ENCODE peak calls at places on chromosomes 5 and 9, in six cellular contexts. E is H1, H is GM12878, C is HepG2, G is K562, K is GM12891. N is an unnamed sample.

GRCh38 chr5:80508844-80509243 is 20.9 kb downstream of the FAM151B start:
- DNase-seq in E (no peak), C (no peak), G (no peak), H (no peak), K (no peak), N (no peak)

GRCh38 chr9:135702002-135702721 is at the start of gene KCNT1:
- DNase-seq in E (no peak), H (no peak), K (peak), C (no peak), G (peak), N (peak)

GRCh38 chr9:696332-697090 is 145.0 kb upstream of the DMRT1 start:
- DNase-seq in K (no peak), H (no peak), G (no peak), C (peak), E (no peak), N (no peak)

GRCh38 chr5:147688965-147689364 is 93.6 kb downstream of the JAKMIP2 start:
- DNase-seq in K (no peak), C (no peak), E (no peak), H (no peak), G (no peak), N (no peak)

GRCh38 chr5:140882591-140882899 is 621 bp downstream of the PCDHA13 start:
- DNase-seq in K (no peak), H (no peak), C (no peak), E (no peak), G (no peak), N (no peak)

GRCh38 chr5:90590-91547 is 1.1 kb upstream of the PLEKHG4B start:
- DNase-seq in E (no peak), G (no peak), H (no peak), C (no peak), K (no peak), N (no peak)

GRCh38 chr5:96509313-96509712 is 76.3 kb upstream of the PCSK1 start:
- DNase-seq in H (no peak), E (no peak), G (no peak), C (no peak), K (no peak), N (no peak)

GRCh38 chr9:136089697-136090045 is 5.4 kb downstream of the NACC2 start:
- DNase-seq in H (no peak), K (no peak), C (no peak), E (no peak), G (no peak), N (no peak)

GRCh38 chr5:164233796-164234195 is 728.4 kb downstream of the MAT2B start:
- DNase-seq in K (no peak), G (no peak), E (no peak), H (no peak), C (no peak), N (no peak)

GRCh38 chr5:43981556-43981955 is 378.6 kb downstream of the NNT start:
- DNase-seq in E (no peak), C (no peak), H (no peak), K (no peak), G (no peak), N (no peak)

GRCh38 chr9:95023217-95024003 is 294.1 kb downstream of the FANCC start:
- DNase-seq in H (no peak), G (no peak), K (no peak), C (peak), E (no peak), N (no peak)

GRCh38 chr5:160342413-160342941 is 27.9 kb downstream of the C1QTNF2 start:
- DNase-seq in C (no peak), G (no peak), K (no peak), E (no peak), H (no peak), N (no peak)

GRCh38 chr5:75335952-75336624 is 932 bp upstream of the HMGCR start:
- DNase-seq in G (peak), H (peak), K (peak), C (peak), E (no peak), N (no peak)

GRCh38 chr5:63570752-63571151 is 391.5 kb downstream of the HTR1A start:
- DNase-seq in E (no peak), K (no peak), G (no peak), H (no peak), C (no peak), N (no peak)

GRCh38 chr9:94016744-94017143 is 61.6 kb upstream of the BARX1 start:
- DNase-seq in K (no peak), G (no peak), C (no peak), H (no peak), E (no peak), N (no peak)

GRCh38 chr9:91814681-91815212 is 135.3 kb downstream of the ROR2 start:
- DNase-seq in E (no peak), K (no peak), G (no peak), H (no peak), C (no peak), N (no peak)

GRCh38 chr9:15485836-15486678 is 24.7 kb downstream of the PSIP1 start:
- DNase-seq in C (peak), E (no peak), G (no peak), K (no peak), H (no peak), N (no peak)

GRCh38 chr9:124377985-124378384 is 37.3 kb downstream of the PSMB7 start:
- DNase-seq in G (no peak), E (no peak), H (no peak), C (no peak), K (no peak), N (no peak)

GRCh38 chr9:121607434-121608248 is 43.8 kb upstream of the DAB2IP start:
- DNase-seq in E (no peak), G (no peak), C (peak), H (no peak), K (no peak), N (no peak)

GRCh38 chr5:107381189-107381856 is 289.4 kb downstream of the EFNA5 start:
- DNase-seq in K (no peak), H (no peak), G (no peak), E (no peak), C (peak), N (no peak)

GRCh38 chr5:9613360-9613759 is 16.8 kb downstream of the TAS2R1 start:
- DNase-seq in G (no peak), E (no peak), C (no peak), H (no peak), K (no peak), N (no peak)

GRCh38 chr9:120792898-120793765 is at the start of gene FBXW2:
- DNase-seq in H (peak), E (peak), G (peak), C (peak), K (peak), N (peak)

GRCh38 chr9:125696106-125696647 is 10.8 kb downstream of the MAPKAP1 start:
- DNase-seq in C (no peak), G (no peak), E (no peak), H (no peak), K (no peak), N (no peak)

GRCh38 chr5:95178046-95178651 is 106.7 kb downstream of the MCTP1 start:
- DNase-seq in G (no peak), C (peak), H (peak), E (peak), K (no peak), N (no peak)

GRCh38 chr9:91571036-91571435 is 147.4 kb upstream of the NFIL3 start:
- DNase-seq in E (no peak), G (no peak), C (no peak), H (no peak), K (no peak), N (no peak)

GRCh38 chr5:84758008-84758407 is 373.3 kb upstream of the EDIL3 start:
- DNase-seq in K (no peak), G (no peak), H (no peak), C (no peak), E (no peak), N (no peak)

GRCh38 chr5:108639356-108639755 is 108.3 kb upstream of the FER start:
- DNase-seq in C (no peak), K (no peak), H (no peak), G (no peak), E (no peak), N (no peak)

GRCh38 chr5:171857537-171857936 is 71.9 kb downstream of the SMIM23 start:
- DNase-seq in K (no peak), C (no peak), G (no peak), E (no peak), H (no peak), N (no peak)

GRCh38 chr5:148660346-148660660 is 6.0 kb upstream of the HTR4 start:
- DNase-seq in G (no peak), E (no peak), H (no peak), C (no peak), K (no peak), N (no peak)

GRCh38 chr5:10562202-10563131 is 1.4 kb upstream of the ANKRD33B start:
- DNase-seq in H (peak), G (no peak), K (peak), E (no peak), C (no peak), N (peak)

GRCh38 chr9:22623236-22623635 is 176.6 kb downstream of the DMRTA1 start:
- DNase-seq in K (no peak), C (no peak), E (no peak), G (no peak), H (no peak), N (no peak)

GRCh38 chr5:139470821-139471300 is at the start of gene SMIM33:
- DNase-seq in K (no peak), G (peak), C (no peak), H (no peak), E (no peak), N (no peak)

GRCh38 chr5:74442466-74442865 is 198.1 kb downstream of the ENC1 start:
- DNase-seq in G (no peak), E (no peak), H (no peak), K (no peak), C (no peak), N (no peak)

GRCh38 chr9:97319380-97319779 is 11.9 kb downstream of the CCDC180 start:
- DNase-seq in H (no peak), G (no peak), K (no peak), E (no peak), C (no peak), N (no peak)

GRCh38 chr5:72499730-72500129 is 7.5 kb downstream of the ZNF366 start:
- DNase-seq in G (no peak), K (no peak), H (no peak), C (no peak), E (no peak), N (no peak)

GRCh38 chr5:72497823-72498222 is 9.4 kb downstream of the ZNF366 start:
- DNase-seq in K (no peak), G (no peak), C (no peak), H (no peak), E (no peak), N (no peak)

GRCh38 chr5:72501475-72501874 is 5.7 kb downstream of the ZNF366 start:
- DNase-seq in K (no peak), C (no peak), E (no peak), G (no peak), H (no peak), N (no peak)

GRCh38 chr5:72499090-72499489 is 8.1 kb downstream of the ZNF366 start:
- DNase-seq in H (no peak), K (no peak), G (no peak), E (no peak), C (no peak), N (no peak)

DNA sequence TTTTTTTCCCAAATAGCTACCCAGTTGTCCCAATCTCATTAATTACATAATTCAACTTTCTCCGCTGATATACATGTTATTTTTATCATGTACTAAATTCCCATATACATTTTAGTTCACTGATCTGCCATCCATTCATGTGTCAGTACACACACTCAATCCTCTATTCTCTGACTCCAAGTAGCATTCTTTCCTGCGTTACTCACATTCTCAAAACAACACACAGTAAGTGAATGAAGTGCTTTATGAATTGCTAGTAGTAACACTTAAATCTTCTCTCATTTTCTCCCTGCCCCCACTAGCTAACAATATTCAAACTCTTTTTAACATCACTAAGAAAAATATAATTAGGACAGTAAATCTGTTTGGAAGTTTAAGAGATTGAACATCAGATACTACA is 8.9 kb downstream of the ZNF366 start:
- DNase-seq in C (no peak), K (no peak), H (no peak), G (no peak), E (no peak), N (no peak)
- TF ChIP-seq TAF1 in C (no peak), K (no peak), H (no peak), G (no peak), E (no peak), N (no peak)

GRCh38 chr9:113993838-113994540 is 84.1 kb downstream of the AMBP start:
- DNase-seq in H (no peak), G (no peak), E (no peak), K (no peak), C (no peak), N (no peak)
- TF ChIP-seq POLR2AphosphoS5 in H (no peak), G (no peak), E (no peak), K (no peak), C (no peak), N (no peak)

DNA sequence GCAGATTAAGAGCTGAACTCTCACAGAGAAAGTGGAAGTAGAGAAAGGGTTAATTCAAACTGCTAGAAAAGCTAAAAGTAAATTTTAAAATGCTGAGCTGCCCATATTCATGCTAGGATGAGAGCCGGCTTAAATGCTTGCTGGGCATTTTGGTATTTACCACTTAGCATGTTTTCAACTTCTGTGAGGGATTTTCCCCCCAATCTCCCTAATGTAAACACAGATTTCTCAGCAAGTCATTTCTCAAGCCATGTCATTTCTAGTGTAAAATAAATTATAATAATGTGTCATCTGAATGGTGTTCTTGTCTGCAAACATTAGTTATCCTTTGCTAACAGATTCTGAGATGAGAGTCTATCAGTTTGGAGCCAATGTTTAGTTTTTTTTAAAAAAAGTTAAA is 22.3 kb downstream of the RPS23 start:
- DNase-seq in C (no peak), E (no peak), K (no peak), H (no peak), G (no peak), N (no peak)
- TF ChIP-seq POLR2A in C (no peak), E (no peak), K (no peak), H (no peak), G (no peak), N (no peak)

GRCh38 chr5:176691524-176691923 is 44.2 kb downstream of the TSPAN17 start:
- DNase-seq in E (no peak), H (no peak), G (no peak), C (no peak), K (no peak), N (no peak)

GRCh38 chr5:176687247-176687646 is 40.0 kb downstream of the TSPAN17 start:
- DNase-seq in G (no peak), K (no peak), H (no peak), E (no peak), C (no peak), N (no peak)

GRCh38 chr5:176690911-176691310 is 43.6 kb downstream of the TSPAN17 start:
- DNase-seq in G (no peak), H (no peak), C (no peak), K (no peak), E (no peak), N (no peak)

GRCh38 chr5:176685010-176685409 is 37.7 kb downstream of the TSPAN17 start:
- DNase-seq in G (no peak), C (no peak), K (no peak), H (no peak), E (no peak), N (no peak)

DNA sequence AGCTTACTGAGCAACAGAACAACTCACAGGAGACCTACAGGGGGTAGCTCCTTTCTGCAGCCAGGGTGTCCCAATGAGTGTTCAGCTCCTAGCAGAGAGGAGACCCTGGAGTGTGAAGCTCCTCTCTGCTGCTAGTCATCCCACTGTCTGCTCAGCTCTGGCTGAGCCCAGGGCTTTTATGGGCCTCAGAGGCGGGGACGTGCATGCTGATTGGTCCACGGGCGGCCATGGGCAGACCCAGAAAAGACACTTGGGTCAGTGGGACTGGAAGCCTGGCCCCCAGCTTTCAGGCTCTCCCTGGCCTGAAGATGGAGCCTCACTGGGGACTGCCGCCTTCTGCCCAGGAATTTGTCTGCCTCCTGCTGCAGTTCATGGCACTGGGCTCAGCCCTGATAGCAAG is 40.6 kb downstream of the TSPAN17 start:
- DNase-seq in C (no peak), E (peak), H (no peak), G (no peak), K (no peak), N (no peak)
- TF ChIP-seq TAF1 in C (no peak), E (peak), H (no peak), G (no peak), K (no peak), N (no peak)

DNA sequence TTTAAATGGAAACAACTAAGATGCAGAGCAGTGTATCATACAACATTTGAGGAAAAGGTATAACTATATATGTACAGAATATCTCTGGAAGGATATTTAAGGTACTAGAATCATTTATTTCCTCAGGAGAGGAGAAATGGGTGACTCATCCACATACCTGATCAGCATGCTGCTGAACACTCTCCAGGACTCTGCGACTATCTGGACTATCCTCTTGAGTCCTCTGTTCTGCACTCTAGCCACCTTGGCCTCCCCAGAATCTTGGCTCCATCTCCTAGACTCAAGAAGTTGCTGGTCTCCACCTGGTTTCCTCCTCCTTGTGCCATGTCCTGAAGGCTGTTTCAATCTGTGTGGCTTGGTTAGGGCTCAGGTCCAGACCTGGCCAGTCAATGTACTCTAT is 8.8 kb upstream of the PRDM6 start:
- DNase-seq in C (no peak), E (no peak), G (no peak), H (no peak), K (no peak), N (no peak)
- TF ChIP-seq POLR2AphosphoS5 in C (no peak), E (no peak), G (no peak), H (no peak), K (no peak), N (no peak)

GRCh38 chr5:176416123-176416924 is at the start of gene CLTB:
- DNase-seq in E (peak), G (peak), C (peak), K (peak), H (peak), N (peak)
- TF ChIP-seq POLR2A in E (no peak), G (no peak), C (no peak), K (no peak), H (peak), N (peak)

N was measured in GM12892.